ENCODE peak calls at places on chromosomes 16 and 17, in six cellular contexts. M is fibroblast of lung; S is astrocyte of the spinal cord; D is NCI-H345; A is T-cell; G is effector CD4-positive, alpha-beta T cell. L is an unnamed sample.
A peak's percentile ranks its signal among the peaks of the same experiment; 100 is the strongest.

GRCh38 chr16:87345721-87346424 is 28.7 kb upstream of the C16orf95 start:
- DNase-seq in M (no peak), S (no peak), D (no peak), A (no peak), G (no peak), L (no peak)

GRCh38 chr16:12225816-12226480 is 249.4 kb downstream of the SNX29 start:
- DNase-seq in M (no peak), S (no peak), D (peak; percentile 53), A (no peak), G (no peak), L (no peak)

GRCh38 chr16:88378401-88378800 is 4.4 kb upstream of the ZNF469 start:
- DNase-seq in M (no peak), S (no peak), D (no peak), A (no peak), G (no peak), L (no peak)

GRCh38 chr16:83937267-83937666 is 15.8 kb upstream of the OSGIN1 start:
- DNase-seq in M (no peak), S (no peak), D (no peak), A (no peak), G (no peak), L (no peak)

GRCh38 chr17:19876524-19877161 is 8.9 kb upstream of the ULK2 start:
- DNase-seq in M (no peak), S (no peak), D (no peak), A (peak; percentile 65), G (peak; percentile 5), L (no peak)

GRCh38 chr17:62780951-62781350 is 27.2 kb downstream of the MARCHF10 start:
- DNase-seq in M (peak; percentile 70), S (peak; percentile 68), D (no peak), A (no peak), G (no peak), L (no peak)

GRCh38 chr16:58582971-58583765 is 46.5 kb downstream of the CNOT1 start:
- DNase-seq in M (no peak), S (peak; percentile 20), D (no peak), A (no peak), G (no peak), L (no peak)

GRCh38 chr17:7179317-7180254 is at the start of gene ASGR1:
- DNase-seq in M (no peak), S (no peak), D (no peak), A (no peak), G (no peak), L (no peak)

GRCh38 chr16:11446566-11447119 is 101.4 kb downstream of the RMI2 start:
- DNase-seq in M (no peak), S (no peak), D (peak; percentile 73), A (no peak), G (no peak), L (no peak)

GRCh38 chr17:71987634-71988033 is 133.2 kb upstream of the SOX9 start:
- DNase-seq in M (peak; percentile 26), S (peak; percentile 35), D (no peak), A (no peak), G (no peak), L (no peak)

GRCh38 chr17:9670596-9670995 is 25.3 kb downstream of the USP43 start:
- DNase-seq in M (no peak), S (no peak), D (no peak), A (no peak), G (no peak), L (no peak)

GRCh38 chr17:44000141-44000860 is 4.1 kb upstream of the NAGS start:
- DNase-seq in M (no peak), S (no peak), D (no peak), A (no peak), G (no peak), L (no peak)

GRCh38 chr17:66165537-66166123 is 26.3 kb downstream of the CEP112 start:
- DNase-seq in M (peak; percentile 80), S (peak; percentile 67), D (peak; percentile 45), A (no peak), G (peak; percentile 5), L (peak; percentile 54)

GRCh38 chr16:1451702-1452392 is 7.5 kb upstream of the CCDC154 start:
- DNase-seq in M (no peak), S (no peak), D (no peak), A (no peak), G (no peak), L (no peak)

GRCh38 chr17:36610472-36610871 is 9.1 kb downstream of the MRM1 start:
- DNase-seq in M (no peak), S (no peak), D (no peak), A (no peak), G (no peak), L (no peak)

GRCh38 chr17:40358323-40359038 is 6.1 kb downstream of the GJD3 start:
- DNase-seq in M (peak; percentile 85), S (peak; percentile 84), D (peak; percentile 82), A (peak; percentile 84), G (peak; percentile 87), L (peak; percentile 86)

GRCh38 chr16:13873835-13874438 is 46.0 kb upstream of the ERCC4 start:
- DNase-seq in M (peak; percentile 29), S (peak; percentile 10), D (peak; percentile 26), A (no peak), G (no peak), L (peak; percentile 19)

GRCh38 chr17:75899353-75899752 is 2.6 kb upstream of the TRIM65 start:
- DNase-seq in M (no peak), S (no peak), D (no peak), A (no peak), G (no peak), L (no peak)

L was measured in NCI-H1436.